ENCODE peak calls at places on chromosomes 16 and 17, in seven cellular contexts. J is left ventricle myocardium inferior, D is right atrium auricular region, G is stomach, B is heart left ventricle, C is A549, Z is ovary. A is an unnamed sample. For H3K4me1, the result is how much of the 10 kb centered on the place peaks cover.

GRCh38 chr17:28717578-28718316 is at the start of gene RAB34:
- DNase-seq in C (peak), B (peak), G (peak), D (peak), Z (peak), J (peak), A (peak)

GRCh38 chr16:74297296-74297665 is 667 bp downstream of the PSMD7 start:
- DNase-seq in J (no peak), D (no peak), C (peak), B (no peak), G (no peak), Z (no peak), A (peak)

GRCh38 chr17:29007456-29008455 is 1.9 kb upstream of the SEZ6 start:
- DNase-seq in G (no peak), J (no peak), D (no peak), C (peak), B (no peak), Z (no peak), A (no peak)

GRCh38 chr17:66386789-66387351 is 84.5 kb downstream of the PRKCA start:
- DNase-seq in B (no peak), G (no peak), C (no peak), D (no peak), J (no peak), Z (no peak), A (no peak)

GRCh38 chr17:76156662-76156991 is 15.6 kb upstream of the FOXJ1 start:
- DNase-seq in D (no peak), J (no peak), C (no peak), G (no peak), B (no peak), Z (no peak), A (no peak)

GRCh38 chr17:8117367-8117979 is 841 bp downstream of the ALOXE3 start:
- DNase-seq in D (no peak), G (no peak), Z (no peak), C (no peak), B (no peak), J (no peak), A (no peak)

GRCh38 chr16:56263711-56264608 is 72.7 kb downstream of the GNAO1 start:
- DNase-seq in J (peak), Z (no peak), B (peak), C (no peak), G (no peak), D (peak), A (no peak)

GRCh38 chr17:55155867-55156560 is 108.7 kb upstream of the HLF start:
- DNase-seq in J (no peak), G (no peak), D (no peak), C (no peak), B (no peak), Z (no peak), A (no peak)

GRCh38 chr17:14427914-14428639 is 127.2 kb downstream of the HS3ST3B1 start:
- DNase-seq in D (no peak), G (no peak), Z (no peak), C (no peak), J (no peak), B (no peak), A (no peak)

GRCh38 chr17:7058831-7059447 is 15.0 kb upstream of the SLC16A11 start:
- DNase-seq in J (no peak), G (no peak), C (no peak), B (no peak), D (no peak), Z (no peak), A (no peak)

GRCh38 chr17:77822302-77823030 is 136.0 kb upstream of the TNRC6C start:
- DNase-seq in Z (no peak), J (peak), D (peak), C (no peak), B (peak), G (no peak), A (peak)

GRCh38 chr16:73163238-73163795 is 115.4 kb upstream of the ZFHX3 start:
- DNase-seq in C (no peak), D (no peak), J (no peak), G (no peak), Z (no peak), B (no peak), A (no peak)

GRCh38 chr17:17141860-17142552 is 64.1 kb downstream of the PLD6 start:
- DNase-seq in J (peak), B (no peak), D (no peak), C (peak), Z (peak), G (no peak), A (peak)

GRCh38 chr17:41494524-41494923 is 4.8 kb upstream of the KRT36 start:
- DNase-seq in C (no peak), J (no peak), B (no peak), Z (no peak), G (no peak), D (no peak), A (no peak)

GRCh38 chr17:71985111-71986039 is 135.4 kb upstream of the SOX9 start:
- DNase-seq in Z (no peak), C (no peak), J (no peak), B (no peak), D (no peak), G (no peak), A (no peak)

GRCh38 chr17:78915872-78916632 is 9.1 kb downstream of the TIMP2 start:
- DNase-seq in G (peak), J (peak), D (peak), C (peak), Z (no peak), B (peak), A (peak)
- H3K27ac ChIP-seq in G (peak), J (peak), D (peak), C (peak), Z (peak), B (peak), A (peak)

GRCh38 chr17:50521517-50521916 is 11.0 kb upstream of the EPN3 start:
- DNase-seq in B (no peak), D (no peak), Z (no peak), G (no peak), J (no peak), C (no peak), A (no peak)
- H3K4me1 ChIP-seq in B (under half), D (under half), Z (under half), G (under half), J (under half), C (under half), A (under half)

GRCh38 chr16:10878644-10879498 is 1.9 kb downstream of the CIITA start:
- DNase-seq in C (no peak), G (peak), B (peak), D (no peak), Z (peak), J (peak), A (peak)

GRCh38 chr16:10880609-10881452 is 3.8 kb downstream of the CIITA start:
- DNase-seq in C (no peak), D (no peak), G (no peak), B (no peak), Z (no peak), J (no peak), A (no peak)

GRCh38 chr16:10881479-10882030 is 4.6 kb downstream of the CIITA start:
- DNase-seq in D (no peak), B (no peak), Z (no peak), J (no peak), G (no peak), C (no peak), A (no peak)

GRCh38 chr16:10878328-10878643 is 1.3 kb downstream of the CIITA start:
- DNase-seq in J (no peak), C (no peak), G (no peak), Z (no peak), D (no peak), B (no peak), A (no peak)

DNA sequence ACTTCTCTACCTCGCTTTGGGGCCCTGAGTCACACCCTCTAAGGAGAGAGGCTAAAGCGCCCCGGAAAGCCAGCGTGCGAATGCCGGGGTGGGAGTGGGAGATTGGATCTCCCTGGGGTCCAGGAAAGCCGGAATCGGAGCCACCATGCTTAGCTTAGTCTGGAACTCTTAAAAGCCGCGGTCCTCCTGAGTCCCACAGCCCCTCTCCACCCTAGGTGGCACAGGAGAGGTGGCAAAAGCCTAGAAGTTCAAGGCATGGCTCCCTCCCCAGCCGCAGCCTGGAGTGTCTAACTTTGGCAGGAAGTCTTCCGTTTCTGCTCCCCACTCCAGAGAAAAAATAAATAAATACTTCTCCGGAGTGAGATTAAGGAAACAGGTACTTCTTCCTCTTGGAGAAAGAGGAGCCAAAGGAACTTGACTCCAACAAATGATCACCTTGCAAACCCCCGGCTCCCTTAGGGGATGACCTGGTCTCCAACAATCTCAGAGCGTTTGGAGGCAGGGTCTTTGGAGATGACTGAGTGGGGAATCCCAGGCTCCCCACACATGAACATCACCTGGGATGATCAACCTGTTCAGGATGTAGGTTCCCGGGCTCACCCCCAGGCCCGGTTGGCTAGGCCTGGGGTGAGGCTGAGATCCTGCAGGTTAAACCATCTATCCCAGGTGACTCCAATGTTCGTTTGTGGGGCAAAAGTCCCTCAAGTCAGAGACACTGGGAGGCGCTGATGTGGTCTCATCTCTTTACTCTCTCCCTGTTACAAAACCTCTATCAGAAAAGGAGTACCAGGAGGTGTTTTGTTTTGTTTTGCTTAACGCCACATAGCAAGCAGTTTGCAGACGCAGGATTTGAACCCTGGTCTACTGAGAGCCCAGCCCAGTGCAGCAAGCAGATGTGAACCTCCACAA is 2.9 kb downstream of the CIITA start:
- DNase-seq in J (no peak), D (no peak), C (no peak), Z (no peak), B (no peak), G (no peak), A (no peak)
- H3K4me3 ChIP-seq in J (peak), D (peak), C (no peak), Z (peak), B (peak), G (peak), A (peak)

GRCh38 chr17:19301973-19302372 is 60.5 kb downstream of the B9D1 start:
- DNase-seq in J (no peak), Z (no peak), D (no peak), G (no peak), C (no peak), B (no peak), A (no peak)

GRCh38 chr17:19304209-19304608 is 58.3 kb downstream of the B9D1 start:
- DNase-seq in C (no peak), D (peak), J (peak), G (peak), B (peak), Z (no peak), A (peak)

GRCh38 chr17:19301274-19301946 is 61.1 kb downstream of the B9D1 start:
- DNase-seq in C (no peak), J (no peak), Z (no peak), D (no peak), B (no peak), G (no peak), A (no peak)

GRCh38 chr17:19303367-19303776 is 59.2 kb downstream of the B9D1 start:
- DNase-seq in B (no peak), D (no peak), G (no peak), J (no peak), C (no peak), Z (no peak), A (peak)

GRCh38 chr17:19302791-19303233 is 59.7 kb downstream of the B9D1 start:
- DNase-seq in Z (no peak), G (no peak), B (peak), J (no peak), D (no peak), C (no peak), A (peak)
- H3K27ac ChIP-seq in Z (no peak), G (no peak), B (peak), J (peak), D (peak), C (no peak), A (peak)

GRCh38 chr17:38898291-38898679 is 27.1 kb upstream of the LASP1NB start:
- DNase-seq in C (no peak), D (no peak), G (no peak), J (no peak), B (no peak), Z (no peak), A (no peak)
- H3K4me1 ChIP-seq in C (half or more), D (under half), G (half or more), J (half or more), B (half or more), Z (under half), A (half or more)

GRCh38 chr17:35087731-35088646 is 24.5 kb upstream of the RFFL start:
- DNase-seq in D (peak), B (peak), J (peak), G (peak), Z (peak), C (no peak), A (peak)

GRCh38 chr17:35086931-35087573 is 23.5 kb upstream of the RFFL start:
- DNase-seq in Z (no peak), G (no peak), C (no peak), B (no peak), D (no peak), J (no peak), A (no peak)

GRCh38 chr17:35088647-35088910 is 25.1 kb upstream of the RFFL start:
- DNase-seq in Z (no peak), J (no peak), G (peak), D (no peak), C (no peak), B (no peak), A (no peak)

GRCh38 chr17:35088911-35089845 is 25.7 kb upstream of the RFFL start:
- DNase-seq in D (peak), J (peak), B (peak), C (no peak), G (peak), Z (peak), A (peak)

DNA sequence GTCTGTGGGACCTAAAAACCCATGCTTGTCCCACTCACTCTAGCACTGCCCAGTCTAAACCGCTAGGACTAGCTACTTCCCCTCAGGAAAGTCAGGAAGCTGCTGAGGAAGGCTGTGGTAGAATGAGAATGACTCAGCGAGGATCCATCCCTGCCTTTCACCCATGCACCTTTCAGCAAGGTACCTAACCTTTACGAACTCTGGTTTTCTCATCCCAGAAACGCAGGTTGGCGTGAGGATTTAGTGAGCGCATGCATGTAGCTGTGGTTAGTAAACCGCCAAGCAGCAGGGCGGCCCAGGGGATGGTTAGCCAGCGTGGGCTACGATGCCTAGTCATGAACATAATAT is 26.3 kb upstream of the RFFL start:
- DNase-seq in J (no peak), D (no peak), B (no peak), C (peak), Z (no peak), G (no peak), A (no peak)
- H3K4me3 ChIP-seq in J (peak), D (peak), B (peak), C (peak), Z (no peak), G (peak), A (peak)

DNA sequence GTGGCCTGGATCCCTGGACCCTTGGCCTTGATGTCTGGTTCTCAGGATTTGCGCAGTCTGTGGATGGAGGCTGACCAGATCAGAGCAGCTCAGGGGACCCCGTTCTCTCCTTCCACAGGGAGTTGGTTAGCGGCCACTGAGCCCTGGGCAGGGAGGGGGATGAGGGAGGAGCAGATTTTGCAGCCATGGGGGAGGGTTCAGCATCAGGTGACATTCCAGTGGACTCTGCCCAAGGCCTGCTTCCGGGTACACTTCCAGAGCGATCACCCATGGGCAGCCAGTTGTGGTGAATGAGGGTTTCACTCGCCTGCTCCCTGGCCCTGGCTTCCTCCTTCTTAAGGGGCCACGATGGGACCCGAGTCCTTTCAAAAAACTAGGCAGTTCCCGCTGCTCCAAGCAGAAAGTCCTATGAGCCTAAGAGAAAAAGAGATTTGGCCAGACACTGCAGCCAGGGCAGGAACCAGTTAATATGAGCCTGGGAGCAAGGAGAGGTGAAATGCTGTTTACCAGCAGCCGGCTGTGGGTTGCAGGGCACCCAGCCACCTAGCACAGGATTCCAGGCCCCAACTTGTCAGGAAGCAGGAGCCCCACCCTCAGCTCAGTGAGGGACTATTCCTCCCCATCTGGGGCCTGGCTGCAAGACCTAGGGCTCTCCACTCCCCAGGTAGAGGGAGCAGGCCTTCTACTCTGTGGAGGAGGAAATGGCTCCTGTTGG is 4.7 kb upstream of the GPRC5C start:
- DNase-seq in J (no peak), G (peak), C (no peak), Z (peak), D (no peak), B (peak), A (peak)
- H3K27ac ChIP-seq in J (peak), G (peak), C (peak), Z (no peak), D (peak), B (peak), A (peak)

GRCh38 chr17:50947844-50948514 is 81.8 kb upstream of the TOB1 start:
- DNase-seq in Z (no peak), G (peak), B (peak), C (no peak), D (no peak), J (peak), A (peak)
- H3K4me1 ChIP-seq in Z (under half), G (half or more), B (half or more), C (half or more), D (under half), J (half or more), A (half or more)

DNA sequence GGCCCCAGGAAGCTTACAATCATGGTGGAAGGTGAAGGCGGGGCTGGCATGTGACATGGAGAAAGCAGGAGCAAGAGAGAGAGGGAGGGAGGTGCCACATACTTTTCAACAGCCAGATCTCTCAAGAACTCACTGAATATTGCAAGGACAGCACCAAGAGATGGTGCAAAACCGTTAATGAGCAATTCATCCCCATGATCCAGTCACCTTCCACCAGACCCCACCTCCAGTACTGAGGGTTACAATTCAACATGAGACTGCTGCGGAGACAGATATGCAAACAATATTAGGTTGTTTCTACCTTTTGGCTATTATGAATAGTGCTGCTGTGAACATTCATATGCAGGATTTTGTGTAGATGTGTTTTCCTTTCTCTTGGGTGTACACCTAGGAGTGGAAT is 28.7 kb downstream of the PLCG2 start:
- DNase-seq in G (no peak), D (no peak), B (no peak), C (no peak), Z (no peak), J (no peak), A (no peak)
- H3K4me3 ChIP-seq in G (no peak), D (no peak), B (no peak), C (no peak), Z (no peak), J (no peak), A (no peak)